ENCODE peak calls at places on chromosomes 5 and 9, in nine cellular contexts. One of them, this sample, is unnamed.

GRCh38 chr9:35042081-35042604 is 30.3 kb downstream of the VCP start:
- DNase-seq in lower leg skin: no peak
- DNase-seq in NAMALWA: no peak
- DNase-seq in skeletal muscle cell: no peak
- DNase-seq in A549: no peak
- DNase-seq in endothelial cell: no peak
- DNase-seq in SHP77: no peak
- DNase-seq in coronary artery: no peak
- DNase-seq in K562: no peak
- DNase-seq in this sample: no peak

GRCh38 chr9:72839140-72839539 is 113.7 kb downstream of the ALDH1A1 start:
- DNase-seq in lower leg skin: no peak
- DNase-seq in NAMALWA: no peak
- DNase-seq in skeletal muscle cell: no peak
- DNase-seq in A549: peak
- DNase-seq in endothelial cell: no peak
- DNase-seq in SHP77: no peak
- DNase-seq in coronary artery: no peak
- DNase-seq in K562: no peak
- DNase-seq in this sample: no peak

GRCh38 chr9:13688990-13689600 is 409.6 kb upstream of the MPDZ start:
- DNase-seq in lower leg skin: no peak
- DNase-seq in NAMALWA: no peak
- DNase-seq in skeletal muscle cell: no peak
- DNase-seq in A549: peak
- DNase-seq in endothelial cell: peak
- DNase-seq in SHP77: no peak
- DNase-seq in coronary artery: no peak
- DNase-seq in K562: no peak
- DNase-seq in this sample: no peak

GRCh38 chr5:9624196-9624947 is 5.8 kb downstream of the TAS2R1 start:
- DNase-seq in lower leg skin: no peak
- DNase-seq in NAMALWA: no peak
- DNase-seq in skeletal muscle cell: no peak
- DNase-seq in A549: no peak
- DNase-seq in endothelial cell: no peak
- DNase-seq in SHP77: no peak
- DNase-seq in coronary artery: no peak
- DNase-seq in K562: no peak
- DNase-seq in this sample: no peak

GRCh38 chr5:112642885-112643284 is 94.8 kb upstream of the APC start:
- DNase-seq in lower leg skin: no peak
- DNase-seq in NAMALWA: no peak
- DNase-seq in skeletal muscle cell: no peak
- DNase-seq in A549: no peak
- DNase-seq in endothelial cell: no peak
- DNase-seq in SHP77: no peak
- DNase-seq in coronary artery: no peak
- DNase-seq in K562: no peak
- DNase-seq in this sample: no peak

GRCh38 chr9:105331160-105331559 is 86.7 kb downstream of the SLC44A1 start:
- DNase-seq in lower leg skin: no peak
- DNase-seq in NAMALWA: no peak
- DNase-seq in skeletal muscle cell: no peak
- DNase-seq in A549: no peak
- DNase-seq in endothelial cell: no peak
- DNase-seq in SHP77: no peak
- DNase-seq in coronary artery: no peak
- DNase-seq in K562: no peak
- DNase-seq in this sample: no peak

GRCh38 chr5:31096238-31096865 is 97.1 kb upstream of the CDH6 start:
- DNase-seq in lower leg skin: no peak
- DNase-seq in NAMALWA: no peak
- DNase-seq in skeletal muscle cell: no peak
- DNase-seq in A549: no peak
- DNase-seq in endothelial cell: no peak
- DNase-seq in SHP77: no peak
- DNase-seq in coronary artery: no peak
- DNase-seq in K562: no peak
- DNase-seq in this sample: no peak

GRCh38 chr9:134291452-134291881 is 34.8 kb upstream of the RXRA start:
- DNase-seq in lower leg skin: no peak
- DNase-seq in NAMALWA: no peak
- DNase-seq in skeletal muscle cell: no peak
- DNase-seq in A549: no peak
- DNase-seq in endothelial cell: no peak
- DNase-seq in SHP77: peak
- DNase-seq in coronary artery: no peak
- DNase-seq in K562: no peak
- DNase-seq in this sample: no peak

GRCh38 chr9:33905137-33905536 is 88.2 kb downstream of the UBE2R2 start:
- DNase-seq in lower leg skin: no peak
- DNase-seq in NAMALWA: no peak
- DNase-seq in skeletal muscle cell: no peak
- DNase-seq in A549: no peak
- DNase-seq in endothelial cell: no peak
- DNase-seq in SHP77: no peak
- DNase-seq in coronary artery: no peak
- DNase-seq in K562: no peak
- DNase-seq in this sample: no peak

GRCh38 chr5:63822633-63823032 is 139.6 kb downstream of the HTR1A start:
- DNase-seq in lower leg skin: no peak
- DNase-seq in NAMALWA: no peak
- DNase-seq in skeletal muscle cell: no peak
- DNase-seq in A549: no peak
- DNase-seq in endothelial cell: no peak
- DNase-seq in SHP77: no peak
- DNase-seq in coronary artery: no peak
- DNase-seq in K562: no peak
- DNase-seq in this sample: no peak

GRCh38 chr9:686381-686813 is 155.1 kb upstream of the DMRT1 start:
- DNase-seq in lower leg skin: peak
- DNase-seq in NAMALWA: no peak
- DNase-seq in skeletal muscle cell: peak
- DNase-seq in A549: no peak
- DNase-seq in endothelial cell: no peak
- DNase-seq in SHP77: no peak
- DNase-seq in coronary artery: no peak
- DNase-seq in K562: no peak
- DNase-seq in this sample: peak

GRCh38 chr9:8732367-8733075 is 932.9 kb upstream of the DMAC1 start:
- DNase-seq in lower leg skin: no peak
- DNase-seq in NAMALWA: no peak
- DNase-seq in skeletal muscle cell: no peak
- DNase-seq in A549: no peak
- DNase-seq in endothelial cell: no peak
- DNase-seq in SHP77: no peak
- DNase-seq in coronary artery: no peak
- DNase-seq in K562: no peak
- DNase-seq in this sample: no peak

GRCh38 chr9:36928670-36929349 is 105.3 kb downstream of the PAX5 start:
- DNase-seq in lower leg skin: no peak
- DNase-seq in NAMALWA: no peak
- DNase-seq in skeletal muscle cell: peak
- DNase-seq in A549: peak
- DNase-seq in endothelial cell: no peak
- DNase-seq in SHP77: no peak
- DNase-seq in coronary artery: no peak
- DNase-seq in K562: no peak
- DNase-seq in this sample: no peak

GRCh38 chr9:125906144-125906543 is 159.0 kb downstream of the PBX3 start:
- DNase-seq in lower leg skin: no peak
- DNase-seq in NAMALWA: no peak
- DNase-seq in skeletal muscle cell: no peak
- DNase-seq in A549: no peak
- DNase-seq in endothelial cell: no peak
- DNase-seq in SHP77: no peak
- DNase-seq in coronary artery: no peak
- DNase-seq in K562: no peak
- DNase-seq in this sample: no peak

GRCh38 chr9:89179920-89180667 is 1.5 kb upstream of the SHC3 start:
- DNase-seq in lower leg skin: peak
- DNase-seq in NAMALWA: no peak
- DNase-seq in skeletal muscle cell: peak
- DNase-seq in A549: peak
- DNase-seq in endothelial cell: peak
- DNase-seq in SHP77: peak
- DNase-seq in coronary artery: peak
- DNase-seq in K562: peak
- DNase-seq in this sample: peak

GRCh38 chr5:10479226-10479721 is 37.6 kb downstream of the ROPN1L start:
- DNase-seq in lower leg skin: no peak
- DNase-seq in NAMALWA: no peak
- DNase-seq in skeletal muscle cell: no peak
- DNase-seq in A549: peak
- DNase-seq in endothelial cell: no peak
- DNase-seq in SHP77: peak
- DNase-seq in coronary artery: no peak
- DNase-seq in K562: no peak
- DNase-seq in this sample: no peak

GRCh38 chr9:131622536-131622935 is 77.2 kb downstream of the PRRT1B start:
- DNase-seq in lower leg skin: no peak
- DNase-seq in NAMALWA: no peak
- DNase-seq in skeletal muscle cell: no peak
- DNase-seq in A549: no peak
- DNase-seq in endothelial cell: no peak
- DNase-seq in SHP77: no peak
- DNase-seq in coronary artery: no peak
- DNase-seq in K562: no peak
- DNase-seq in this sample: no peak

GRCh38 chr5:38697013-38697412 is 140.6 kb upstream of the LIFR start:
- DNase-seq in lower leg skin: no peak
- DNase-seq in NAMALWA: no peak
- DNase-seq in skeletal muscle cell: no peak
- DNase-seq in A549: no peak
- DNase-seq in endothelial cell: no peak
- DNase-seq in SHP77: no peak
- DNase-seq in coronary artery: no peak
- DNase-seq in K562: no peak
- DNase-seq in this sample: no peak

GRCh38 chr5:8730194-8730593 is 815.7 kb downstream of the SEMA5A start:
- DNase-seq in lower leg skin: no peak
- DNase-seq in NAMALWA: no peak
- DNase-seq in skeletal muscle cell: peak
- DNase-seq in A549: no peak
- DNase-seq in endothelial cell: no peak
- DNase-seq in SHP77: no peak
- DNase-seq in coronary artery: no peak
- DNase-seq in K562: no peak
- DNase-seq in this sample: no peak

GRCh38 chr9:86843182-86843581 is 104.1 kb downstream of the GAS1 start:
- DNase-seq in lower leg skin: no peak
- DNase-seq in NAMALWA: no peak
- DNase-seq in skeletal muscle cell: no peak
- DNase-seq in A549: no peak
- DNase-seq in endothelial cell: no peak
- DNase-seq in SHP77: no peak
- DNase-seq in coronary artery: no peak
- DNase-seq in K562: no peak
- DNase-seq in this sample: no peak

GRCh38 chr9:70322096-70322495 is 63.3 kb downstream of the SMC5 start:
- DNase-seq in lower leg skin: no peak
- DNase-seq in NAMALWA: no peak
- DNase-seq in skeletal muscle cell: no peak
- DNase-seq in A549: no peak
- DNase-seq in endothelial cell: no peak
- DNase-seq in SHP77: no peak
- DNase-seq in coronary artery: no peak
- DNase-seq in K562: no peak
- DNase-seq in this sample: no peak

GRCh38 chr5:132827943-132828673 is 2.3 kb downstream of the SHROOM1 start:
- DNase-seq in lower leg skin: no peak
- DNase-seq in NAMALWA: no peak
- DNase-seq in skeletal muscle cell: no peak
- DNase-seq in A549: no peak
- DNase-seq in endothelial cell: no peak
- DNase-seq in SHP77: no peak
- DNase-seq in coronary artery: no peak
- DNase-seq in K562: no peak
- DNase-seq in this sample: no peak